ENCODE peak calls at places on chromosomes 3 and 15, in nine cellular contexts. J is AG09309; V is tibial artery; L is fibroblast of the aortic adventitia; C is MG63; S is uterus; N is upper lobe of left lung; A is dorsolateral prefrontal cortex; D is CD8-positive, alpha-beta memory T cell. M is an unnamed sample.

GRCh38 chr15:93709708-93710107 is 521.7 kb upstream of the MCTP2 start:
- DNase-seq in L (no peak), A (no peak), S (no peak), C (no peak), N (no peak), D (no peak), V (no peak), J (no peak), M (no peak)

GRCh38 chr3:16441306-16441898 is 72.1 kb downstream of the RFTN1 start:
- DNase-seq in L (peak; percentile 42), N (no peak), C (no peak), A (no peak), S (no peak), J (peak; percentile 25), V (no peak), D (no peak), M (peak; percentile 88)

GRCh38 chr3:119912220-119912619 is 130.3 kb downstream of the NR1I2 start:
- DNase-seq in N (no peak), A (no peak), C (no peak), D (no peak), L (no peak), S (no peak), J (no peak), V (no peak), M (no peak)

GRCh38 chr3:155309581-155309980 is 16.1 kb upstream of the STRIT1 start:
- DNase-seq in D (no peak), C (no peak), N (peak; percentile 81), L (no peak), J (no peak), S (no peak), A (no peak), V (no peak), M (no peak)

GRCh38 chr15:96629501-96629900 is 299.0 kb downstream of the NR2F2 start:
- DNase-seq in D (no peak), S (peak; percentile 21), C (peak; percentile 97), N (no peak), V (peak; percentile 36), A (no peak), L (no peak), J (no peak), M (no peak)

GRCh38 chr3:35664460-35664919 is 25.2 kb downstream of the ARPP21 start:
- DNase-seq in C (peak; percentile 4), N (peak; percentile 63), L (peak; percentile 44), V (no peak), S (no peak), D (no peak), J (no peak), A (peak; percentile 87), M (peak; percentile 75)

GRCh38 chr3:69014022-69014580 is 617 bp upstream of the EOGT start:
- DNase-seq in V (no peak), N (no peak), D (no peak), C (no peak), A (no peak), L (no peak), J (no peak), S (no peak), M (peak; percentile 24)

GRCh38 chr3:27507515-27508266 is 23.5 kb upstream of the SLC4A7 start:
- DNase-seq in J (no peak), C (no peak), N (no peak), A (no peak), S (no peak), D (no peak), V (no peak), L (peak; percentile 71), M (no peak)

GRCh38 chr3:159187232-159187631 is 385.4 kb downstream of the MFSD1 start:
- DNase-seq in N (peak; percentile 67), D (no peak), S (no peak), J (no peak), L (peak; percentile 81), V (no peak), C (no peak), A (no peak), M (no peak)

GRCh38 chr15:89406756-89407650 is 72.4 kb upstream of the POLG start:
- DNase-seq in A (no peak), L (no peak), V (no peak), D (no peak), J (no peak), S (no peak), C (no peak), N (peak; percentile 85), M (peak; percentile 10)

GRCh38 chr15:41585140-41586047 is 26.4 kb downstream of the TYRO3 start:
- DNase-seq in J (peak; percentile 10), L (peak; percentile 62), A (peak; percentile 54), N (peak; percentile 88), C (peak; percentile 79), D (no peak), V (no peak), S (peak; percentile 56), M (peak; percentile 68)

GRCh38 chr15:41578736-41579383 is 19.8 kb downstream of the TYRO3 start:
- DNase-seq in A (no peak), S (no peak), L (no peak), D (no peak), C (no peak), N (no peak), V (no peak), J (no peak), M (no peak)

GRCh38 chr15:41583795-41584194 is 24.8 kb downstream of the TYRO3 start:
- DNase-seq in D (no peak), J (no peak), S (no peak), N (no peak), L (no peak), C (no peak), V (no peak), A (no peak), M (no peak)

GRCh38 chr15:41581110-41581509 is 22.1 kb downstream of the TYRO3 start:
- DNase-seq in A (no peak), V (no peak), L (no peak), D (no peak), N (no peak), C (no peak), S (no peak), J (no peak), M (peak; percentile 10)

GRCh38 chr15:41584636-41585139 is 25.7 kb downstream of the TYRO3 start:
- DNase-seq in N (no peak), A (no peak), V (no peak), S (no peak), C (no peak), J (no peak), L (peak; percentile 6), D (no peak), M (no peak)
- H3K4me3 ChIP-seq in N (peak overlapping the region; percentile 60), A (peak overlapping the region; percentile 56), V (peak overlapping the region; percentile 57), S (peak overlapping the region; percentile 29), C (no peak overlapping the region), J (peak overlapping the region; percentile 21), L (no peak overlapping the region), D (no peak overlapping the region), M (peak overlapping the region; percentile 72)

DNA sequence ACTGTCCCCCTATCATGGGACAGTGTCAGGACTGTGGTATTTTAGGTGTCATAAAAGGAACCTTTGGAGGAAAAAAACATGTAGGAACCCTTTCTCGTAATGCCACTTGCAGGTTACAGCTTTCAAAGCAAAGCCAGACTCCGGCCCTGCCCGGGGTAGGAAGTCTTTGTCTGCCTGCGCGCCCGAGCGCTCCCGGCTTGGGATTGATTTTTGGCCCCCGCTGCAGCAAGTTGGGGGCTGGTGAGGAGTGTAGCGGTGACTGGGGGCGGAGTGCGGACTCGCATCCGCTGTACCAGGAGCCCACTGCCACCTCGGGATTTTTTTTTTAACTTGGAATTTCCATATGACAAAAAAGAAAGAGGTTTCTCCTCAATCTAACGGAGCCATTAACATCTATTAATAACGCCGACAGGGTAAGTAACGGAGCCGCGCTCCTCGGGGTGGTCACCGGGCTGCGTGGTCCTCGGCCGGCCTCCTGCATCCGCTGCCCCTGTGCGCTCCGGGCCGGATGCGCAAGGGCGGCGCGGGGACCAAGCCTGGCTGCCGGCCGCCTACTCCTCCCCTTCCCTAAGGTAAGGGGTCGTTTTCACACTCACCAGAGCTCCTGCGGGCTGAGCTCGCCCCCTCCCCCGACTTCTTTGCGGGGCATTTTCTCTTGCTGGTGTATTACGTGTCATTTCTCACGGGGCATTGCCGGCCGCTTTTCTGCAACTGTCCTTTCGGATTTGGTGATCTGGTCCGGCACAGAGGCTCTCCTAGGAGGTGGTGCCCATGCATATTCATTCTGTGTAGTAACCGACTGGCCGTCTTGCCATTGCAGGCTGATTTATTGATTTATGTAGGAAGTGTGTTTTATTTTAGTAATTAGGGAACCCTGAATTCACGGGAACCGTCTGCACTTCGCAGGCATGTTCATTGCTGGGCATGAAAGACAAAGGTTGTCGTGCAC is 219.8 kb upstream of the TOPAZ1 start:
- DNase-seq in A (no peak), J (no peak), S (no peak), D (no peak), N (peak; percentile 62), C (no peak), L (peak; percentile 34), V (no peak), M (peak; percentile 45)
- H3K4me3 ChIP-seq in A (peak overlapping the region; percentile 62), J (peak overlapping the region; percentile 66), S (no peak overlapping the region), D (no peak overlapping the region), N (no peak overlapping the region), C (no peak overlapping the region), L (peak overlapping the region; percentile 67), V (peak overlapping the region; percentile 31), M (peak overlapping the region; percentile 84)

DNA sequence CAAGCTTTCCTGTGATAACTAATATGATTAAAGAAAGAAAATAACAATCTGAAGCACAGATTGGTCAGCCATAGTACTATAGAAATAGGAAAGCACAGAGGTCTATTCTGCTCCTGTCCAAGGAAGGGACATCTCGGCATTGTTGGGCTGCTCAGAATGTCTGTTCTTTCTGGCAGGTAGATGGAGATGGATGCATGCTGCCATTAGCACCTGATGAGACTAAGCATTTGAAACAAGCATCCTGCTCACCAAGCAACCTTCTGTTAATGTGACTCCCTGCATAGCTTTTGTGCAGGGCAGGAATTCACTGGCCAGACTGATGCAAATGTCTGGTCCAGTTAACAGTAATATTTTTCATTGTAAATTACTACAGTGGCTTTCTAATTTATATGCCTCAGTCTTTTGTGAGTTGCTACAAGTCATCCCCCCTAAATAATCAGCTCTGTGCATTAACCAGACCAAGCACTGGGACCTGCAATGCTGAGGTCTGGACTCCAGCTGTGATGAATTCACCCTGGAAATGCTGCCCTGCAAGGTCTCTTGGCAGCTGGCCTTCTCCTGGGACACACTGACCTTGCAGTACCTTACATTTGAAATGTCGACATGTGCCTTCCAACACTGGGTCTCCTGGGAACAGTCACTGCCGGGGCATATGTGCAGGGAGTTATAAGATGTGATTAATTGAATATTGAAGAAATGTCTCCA is 1123.7 kb downstream of the IGSF11 start:
- DNase-seq in J (no peak), V (no peak), S (no peak), A (no peak), L (no peak), N (no peak), D (no peak), C (no peak), M (peak; percentile 13)
- H3K4me3 ChIP-seq in J (no peak overlapping the region), V (no peak overlapping the region), S (no peak overlapping the region), A (no peak overlapping the region), L (no peak overlapping the region), N (no peak overlapping the region), D (no peak overlapping the region), C (no peak overlapping the region), M (no peak overlapping the region)

GRCh38 chr15:68814596-68814995 is 6.1 kb downstream of the ANP32A start:
- DNase-seq in J (no peak), S (no peak), D (no peak), A (no peak), V (no peak), N (no peak), L (no peak), C (no peak), M (no peak)
- H3K4me3 ChIP-seq in J (no peak overlapping the region), S (no peak overlapping the region), D (no peak overlapping the region), A (no peak overlapping the region), V (no peak overlapping the region), N (no peak overlapping the region), L (no peak overlapping the region), C (no peak overlapping the region), M (no peak overlapping the region)

M was measured in adipocyte.